ENCODE peak calls at places on chromosome 19, in ten cellular contexts. P is GM23248; Y is Caco-2; Z is body of pancreas; W is endodermal cell; U is ovary; I is tibial artery; C is mammary epithelial cell; A is CD8-positive, alpha-beta T cell; K is CD4-positive, CD25-positive, alpha-beta regulatory T cell. J is an unnamed sample.

GRCh38 chr19:38264486-38265212 is at the start of gene SPINT2:
- DNase-seq in P (peak; percentile 26), Y (no peak), Z (no peak), W (peak; percentile 95), U (no peak), I (no peak), C (no peak), A (peak; percentile 71), K (no peak), J (no peak)

GRCh38 chr19:19527371-19527656 is 1.4 kb upstream of the YJEFN3 start:
- DNase-seq in P (no peak), Y (no peak), Z (no peak), W (no peak), U (no peak), I (no peak), C (no peak), A (no peak), K (no peak), J (no peak)

GRCh38 chr19:3670796-3671679 is 29.2 kb downstream of the PIP5K1C start:
- DNase-seq in P (peak; percentile 85), Y (no peak), Z (peak; percentile 36), W (peak; percentile 47), U (peak; percentile 90), I (peak; percentile 97), C (no peak), A (no peak), K (no peak), J (no peak)

GRCh38 chr19:55661826-55662225 is 7.0 kb downstream of the U2AF2 start:
- DNase-seq in P (no peak), Y (no peak), Z (no peak), W (no peak), U (no peak), I (no peak), C (no peak), A (no peak), K (no peak), J (no peak)

GRCh38 chr19:21908066-21908465 is 72.1 kb upstream of the ZNF43 start:
- DNase-seq in P (no peak), Y (no peak), Z (no peak), W (no peak), U (no peak), I (no peak), C (no peak), A (no peak), K (no peak), J (no peak)

GRCh38 chr19:56670401-56670960 is 1.1 kb downstream of the ZNF835 start:
- DNase-seq in P (no peak), Y (no peak), Z (no peak), W (no peak), U (no peak), I (no peak), C (no peak), A (no peak), K (no peak), J (no peak)

GRCh38 chr19:47111081-47111589 is 2.4 kb downstream of the ZC3H4 start:
- DNase-seq in P (peak; percentile 43), Y (no peak), Z (no peak), W (peak; percentile 39), U (peak; percentile 38), I (no peak), C (peak; percentile 28), A (peak; percentile 65), K (peak; percentile 40), J (peak; percentile 67)

GRCh38 chr19:4375620-4376228 is 24.6 kb downstream of the SH3GL1 start:
- DNase-seq in P (peak; percentile 87), Y (peak; percentile 71), Z (peak; percentile 56), W (peak; percentile 79), U (peak; percentile 32), I (peak; percentile 89), C (no peak), A (no peak), K (no peak), J (no peak)

GRCh38 chr19:35142531-35143230 is 374 bp upstream of the FXYD7 start:
- DNase-seq in P (no peak), Y (peak; percentile 72), Z (peak; percentile 87), W (peak; percentile 94), U (no peak), I (no peak), C (no peak), A (peak; percentile 67), K (peak; percentile 72), J (peak; percentile 75)

GRCh38 chr19:32359581-32359980 is 14.2 kb downstream of the ZNF507 start:
- DNase-seq in P (no peak), Y (no peak), Z (no peak), W (no peak), U (no peak), I (no peak), C (no peak), A (no peak), K (no peak), J (no peak)

GRCh38 chr19:49101160-49101559 is 13.0 kb upstream of the LIN7B start:
- DNase-seq in P (no peak), Y (no peak), Z (no peak), W (no peak), U (no peak), I (no peak), C (no peak), A (no peak), K (no peak), J (no peak)

GRCh38 chr19:50365434-50366306 is at the start of gene NAPSA:
- DNase-seq in P (no peak), Y (no peak), Z (no peak), W (no peak), U (no peak), I (no peak), C (no peak), A (no peak), K (no peak), J (no peak)

GRCh38 chr19:45164577-45165335 is 4.0 kb upstream of the NKPD1 start:
- DNase-seq in P (peak; percentile 78), Y (peak; percentile 41), Z (peak; percentile 56), W (peak; percentile 96), U (peak; percentile 68), I (no peak), C (peak; percentile 90), A (peak; percentile 61), K (peak; percentile 17), J (peak; percentile 57)
- H3K4me3 ChIP-seq in P (no peak overlapping the region), Y (no peak overlapping the region), Z (no peak overlapping the region), W (no peak overlapping the region), U (no peak overlapping the region), I (no peak overlapping the region), C (no peak overlapping the region), A (no peak overlapping the region), K (no peak overlapping the region), J (no peak overlapping the region)

DNA sequence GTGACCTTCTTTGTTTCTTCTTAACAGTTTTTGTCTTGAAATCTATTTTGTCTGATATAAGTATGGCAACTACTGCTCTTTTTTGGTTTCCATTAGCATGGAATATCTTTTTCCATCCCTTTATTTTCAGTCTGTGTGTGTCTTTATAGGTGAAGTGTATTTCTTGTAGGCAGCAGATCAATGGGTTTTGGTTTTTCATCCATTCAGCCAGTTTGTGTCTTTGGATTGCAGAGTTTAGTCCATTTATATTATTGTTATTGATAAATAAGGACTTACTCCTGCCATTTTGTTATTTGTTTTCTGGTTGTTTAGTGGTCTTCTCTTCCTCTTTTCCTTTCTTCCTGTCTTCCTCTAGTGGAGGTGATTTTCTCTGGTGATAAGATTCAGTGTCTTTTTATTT is 54.4 kb downstream of the ZNF136 start:
- DNase-seq in P (no peak), Y (no peak), Z (no peak), W (no peak), U (no peak), I (no peak), C (no peak), A (no peak), K (no peak), J (no peak)
- H3K9me3 ChIP-seq in P (peaks cover 15% of the 10 kb centered on the region), Y (peaks cover 8% of the 10 kb centered on the region), Z (no peaks in the 10 kb centered on the region), W (peaks cover 80% of the 10 kb centered on the region), U (no peaks in the 10 kb centered on the region), I (peaks cover 4% of the 10 kb centered on the region), C (peaks cover 24% of the 10 kb centered on the region), A (no peaks in the 10 kb centered on the region), K (peaks cover 73% of the 10 kb centered on the region), J (peaks cover 5% of the 10 kb centered on the region)

GRCh38 chr19:855142-855541 is 3.0 kb downstream of the ELANE start:
- DNase-seq in P (no peak), Y (no peak), Z (no peak), W (no peak), U (no peak), I (no peak), C (no peak), A (peak; percentile 10), K (no peak), J (no peak)
- H3K27me3 ChIP-seq in P (no peaks in the 10 kb centered on the region), Y (no peaks in the 10 kb centered on the region), Z (no peaks in the 10 kb centered on the region), W (peaks cover 16% of the 10 kb centered on the region), U (no peaks in the 10 kb centered on the region), I (no peaks in the 10 kb centered on the region), C (peaks cover 13% of the 10 kb centered on the region), A (peaks cover 9% of the 10 kb centered on the region), K (peaks cover 4% of the 10 kb centered on the region), J (no peaks in the 10 kb centered on the region)

GRCh38 chr19:2251577-2252480 is 2.7 kb downstream of the AMH start:
- DNase-seq in P (peak; percentile 52), Y (no peak), Z (no peak), W (no peak), U (no peak), I (no peak), C (no peak), A (peak; percentile 23), K (peak; percentile 33), J (peak; percentile 30)

GRCh38 chr19:2252481-2253105 is 3.5 kb downstream of the AMH start:
- DNase-seq in P (no peak), Y (no peak), Z (no peak), W (no peak), U (no peak), I (no peak), C (no peak), A (peak; percentile 20), K (peak; percentile 25), J (no peak)

GRCh38 chr19:2249010-2249866 is at the start of gene AMH:
- DNase-seq in P (no peak), Y (no peak), Z (no peak), W (peak; percentile 58), U (no peak), I (no peak), C (no peak), A (peak; percentile 21), K (no peak), J (no peak)

GRCh38 chr19:2249880-2250764 is 999 bp downstream of the AMH start:
- DNase-seq in P (no peak), Y (no peak), Z (no peak), W (peak; percentile 64), U (no peak), I (no peak), C (no peak), A (peak; percentile 20), K (no peak), J (no peak)

DNA sequence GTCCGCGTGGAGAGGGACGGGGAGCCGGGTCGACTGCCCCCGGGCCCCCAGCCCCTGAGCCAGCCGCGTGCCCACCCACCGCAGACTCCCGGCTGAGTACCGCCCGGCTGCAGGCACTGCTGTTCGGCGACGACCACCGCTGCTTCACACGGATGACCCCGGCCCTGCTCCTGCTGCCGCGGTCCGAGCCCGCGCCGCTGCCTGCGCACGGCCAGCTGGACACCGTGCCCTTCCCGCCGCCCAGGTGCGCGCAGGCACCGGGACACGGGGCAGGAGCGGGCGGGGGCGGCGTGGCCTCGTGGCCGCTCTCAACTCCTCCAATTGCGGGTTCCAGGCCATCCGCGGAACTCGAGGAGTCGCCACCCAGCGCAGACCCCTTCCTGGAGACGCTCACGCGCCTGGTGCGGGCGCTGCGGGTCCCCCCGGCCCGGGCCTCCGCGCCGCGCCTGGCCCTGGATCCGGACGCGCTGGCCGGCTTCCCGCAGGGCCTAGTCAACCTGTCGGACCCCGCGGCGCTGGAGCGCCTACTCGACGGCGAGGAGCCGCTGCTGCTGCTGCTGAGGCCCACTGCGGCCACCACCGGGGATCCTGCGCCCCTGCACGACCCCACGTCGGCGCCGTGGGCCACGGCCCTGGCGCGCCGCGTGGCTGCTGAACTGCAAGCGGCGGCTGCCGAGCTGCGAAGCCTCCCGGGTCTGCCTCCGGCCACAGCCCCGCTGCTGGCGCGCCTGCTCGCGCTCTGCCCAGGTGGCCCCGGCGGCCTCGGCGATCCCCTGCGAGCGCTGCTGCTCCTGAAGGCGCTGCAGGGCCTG is 1.8 kb downstream of the AMH start:
- DNase-seq in P (peak; percentile 42), Y (no peak), Z (no peak), W (no peak), U (no peak), I (no peak), C (no peak), A (peak; percentile 19), K (peak; percentile 29), J (no peak)
- H3K4me3 ChIP-seq in P (no peak overlapping the region), Y (no peak overlapping the region), Z (no peak overlapping the region), W (no peak overlapping the region), U (no peak overlapping the region), I (peak overlapping the region; percentile 12), C (no peak overlapping the region), A (no peak overlapping the region), K (no peak overlapping the region), J (no peak overlapping the region)

J was measured in naive thymus-derived CD4-positive, alpha-beta T cell.